ENCODE peak calls at places on chromosomes 5 and 9, in four cellular contexts. A, X, P and N are unnamed samples.

GRCh38 chr5:168401880-168402279 is 84.4 kb upstream of the RARS1 start:
- DNase-seq in A (no peak), X (no peak), P (peak), N (no peak)

GRCh38 chr5:168365581-168366081 is 74.2 kb downstream of the WWC1 start:
- DNase-seq in A (no peak), X (peak), P (peak), N (no peak)

GRCh38 chr9:100445903-100446549 is 19.1 kb downstream of the MSANTD3 start:
- DNase-seq in A (no peak), X (no peak), P (no peak), N (no peak)

GRCh38 chr5:63401434-63402046 is 560.7 kb downstream of the HTR1A start:
- DNase-seq in A (peak), X (peak), P (peak), N (peak)

GRCh38 chr9:126516936-126517750 is 96.6 kb upstream of the LMX1B start:
- DNase-seq in A (peak), X (no peak), P (peak), N (peak)

GRCh38 chr5:160697281-160697680 is 154.7 kb downstream of the ATP10B start:
- DNase-seq in A (no peak), X (no peak), P (no peak), N (no peak)

GRCh38 chr9:4238522-4238921 is 61.3 kb downstream of the GLIS3 start:
- DNase-seq in A (no peak), X (no peak), P (peak), N (no peak)

GRCh38 chr5:109246395-109246794 is 163.4 kb downstream of the PJA2 start:
- DNase-seq in A (no peak), X (no peak), P (no peak), N (no peak)

GRCh38 chr5:135214897-135215616 is 181.0 kb upstream of the PITX1 start:
- DNase-seq in A (no peak), X (no peak), P (no peak), N (no peak)

GRCh38 chr9:13728917-13729811 is 449.7 kb upstream of the MPDZ start:
- DNase-seq in A (no peak), X (no peak), P (peak), N (no peak)

GRCh38 chr5:36017622-36018021 is 26.4 kb upstream of the UGT3A1 start:
- DNase-seq in A (no peak), X (no peak), P (no peak), N (no peak)

GRCh38 chr9:112945620-112946208 is 55.0 kb upstream of the SLC46A2 start:
- DNase-seq in A (no peak), X (peak), P (no peak), N (no peak)
- TF ChIP-seq CTCF in A (peak), X (no peak), P (no peak), N (no peak)

DNA sequence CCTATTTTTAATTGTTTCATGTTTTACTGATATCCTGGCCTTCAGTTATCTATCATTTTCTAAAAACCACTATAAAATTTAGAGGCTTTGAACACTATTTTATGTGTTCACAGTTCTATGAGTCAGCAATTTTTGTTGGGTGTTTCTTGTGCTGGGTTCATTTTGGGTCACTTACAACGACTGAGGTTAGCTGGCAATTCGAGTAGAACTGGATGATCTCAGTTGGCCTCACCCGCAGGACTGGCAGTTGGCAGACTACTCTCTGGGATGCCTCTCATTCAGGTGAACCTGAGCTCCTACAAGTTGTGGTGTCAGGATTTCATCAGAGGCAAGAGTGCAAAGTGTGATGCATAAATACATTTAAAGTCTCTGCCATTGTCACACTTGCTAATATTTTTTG is 151.0 kb upstream of the PAPPA start:
- DNase-seq in A (no peak), X (no peak), P (peak), N (no peak)
- TF ChIP-seq CTCF in A (no peak), X (no peak), P (no peak), N (no peak)

GRCh38 chr5:78472469-78473106 is 112.2 kb downstream of the SCAMP1 start:
- DNase-seq in A (peak), X (no peak), P (peak), N (no peak)
- TF ChIP-seq CTCF in A (peak), X (no peak), P (peak), N (peak)

GRCh38 chr9:121563425-121563824 is 63.8 kb upstream of the GGTA1 start:
- DNase-seq in A (no peak), X (no peak), P (no peak), N (no peak)

GRCh38 chr9:121563881-121564460 is 64.3 kb upstream of the GGTA1 start:
- DNase-seq in A (no peak), X (no peak), P (no peak), N (no peak)

GRCh38 chr9:121560921-121561320 is 61.3 kb upstream of the GGTA1 start:
- DNase-seq in A (no peak), X (no peak), P (no peak), N (no peak)

GRCh38 chr9:121562261-121562780 is 62.7 kb upstream of the GGTA1 start:
- DNase-seq in A (no peak), X (no peak), P (peak), N (no peak)

DNA sequence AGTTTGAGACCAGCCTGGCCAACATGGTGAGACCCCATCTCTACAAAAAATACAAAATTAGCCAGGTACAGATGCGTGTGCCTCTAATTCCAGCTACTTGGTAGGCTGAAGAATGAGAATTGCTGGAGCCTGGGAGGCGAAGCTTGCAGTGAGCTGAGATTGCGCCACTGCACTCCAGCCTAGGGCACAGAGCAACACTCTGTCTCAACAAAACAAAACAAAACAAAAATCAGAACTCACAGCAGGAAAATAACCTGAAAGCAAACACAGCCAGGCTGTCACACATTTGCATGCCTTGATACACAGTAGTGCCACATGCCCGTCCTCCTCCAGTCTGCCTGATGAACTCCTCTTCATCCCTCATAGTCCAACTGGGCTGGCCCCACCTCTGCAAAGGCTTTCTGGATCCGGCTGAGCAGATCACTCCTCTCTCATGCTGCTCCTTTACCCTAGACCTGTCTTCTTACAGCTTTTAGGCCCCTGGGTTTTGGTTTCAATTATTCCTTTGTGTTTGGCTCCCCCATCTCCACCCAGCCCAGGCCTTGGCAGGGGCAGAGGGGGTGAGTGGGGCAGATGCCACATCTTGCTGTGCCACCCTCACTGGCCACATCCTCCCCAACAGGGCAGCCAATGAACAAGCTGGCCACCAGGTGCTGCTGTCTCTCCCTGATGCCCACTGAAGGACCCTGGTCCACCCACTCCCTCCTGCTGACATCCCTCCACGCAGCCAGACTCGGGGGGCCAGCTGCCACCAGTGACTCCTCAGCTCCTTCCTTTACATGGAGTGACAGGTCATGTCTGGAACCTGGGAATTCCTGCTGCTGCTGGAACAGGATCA is 62.0 kb upstream of the GGTA1 start:
- DNase-seq in A (no peak), X (no peak), P (no peak), N (no peak)
- TF ChIP-seq CTCF in A (no peak), X (no peak), P (peak), N (no peak)

DNA sequence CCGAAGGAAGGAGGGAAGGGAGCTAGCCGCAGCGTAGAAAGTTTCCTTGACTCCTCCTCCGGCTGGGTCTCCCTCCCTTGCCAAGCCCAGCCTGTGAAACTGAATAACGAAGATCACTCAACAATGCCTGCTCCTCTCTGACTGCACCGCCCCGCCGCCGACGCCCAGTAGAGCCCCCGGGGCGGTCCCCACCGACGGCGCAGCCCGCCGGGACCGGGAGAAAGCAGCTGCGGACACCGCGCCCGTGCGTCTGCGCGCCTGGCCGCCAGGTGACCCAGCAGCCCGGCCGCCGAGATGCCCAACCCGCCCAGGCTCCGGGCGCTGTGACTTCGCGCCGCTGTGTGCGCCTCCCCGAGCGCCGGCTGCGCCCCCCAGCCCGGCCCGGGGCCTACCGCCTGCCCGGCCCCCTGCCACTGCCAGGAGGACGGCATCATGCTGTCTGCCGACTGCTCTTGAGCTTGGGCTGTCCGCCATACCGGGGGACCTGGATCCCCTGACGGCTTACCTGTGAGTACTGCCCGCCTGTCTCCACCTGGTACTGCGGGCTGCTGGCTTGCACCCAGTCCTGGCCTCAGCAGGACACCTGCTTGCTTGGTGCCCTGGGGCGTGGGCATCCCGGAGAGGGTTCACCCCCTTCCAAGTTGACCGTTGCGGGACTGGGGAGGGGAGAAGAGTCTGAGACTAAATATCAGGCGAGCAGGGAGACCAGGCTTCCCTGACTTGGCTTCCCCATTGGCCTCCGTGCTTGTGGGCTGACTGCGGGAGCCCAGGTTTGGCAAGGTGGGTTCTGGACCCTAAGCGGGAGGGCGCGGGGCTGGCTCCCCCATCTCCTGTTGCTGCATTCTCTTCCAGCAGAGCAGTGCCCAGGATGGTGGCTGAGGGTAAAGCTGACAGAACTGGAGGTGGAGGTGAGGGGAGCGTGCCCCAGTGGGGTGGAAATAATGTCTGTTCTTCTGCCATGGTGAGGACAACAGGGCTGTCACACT is 26.2 kb upstream of the SPTLC1 start:
- DNase-seq in A (no peak), X (peak), P (peak), N (peak)
- TF ChIP-seq CTCF in A (no peak), X (no peak), P (peak), N (no peak)

GRCh38 chr9:128886211-128886826 is 4.4 kb downstream of the LRRC8A start:
- DNase-seq in A (no peak), X (no peak), P (peak), N (no peak)
- TF ChIP-seq CTCF in A (no peak), X (no peak), P (no peak), N (no peak)

DNA sequence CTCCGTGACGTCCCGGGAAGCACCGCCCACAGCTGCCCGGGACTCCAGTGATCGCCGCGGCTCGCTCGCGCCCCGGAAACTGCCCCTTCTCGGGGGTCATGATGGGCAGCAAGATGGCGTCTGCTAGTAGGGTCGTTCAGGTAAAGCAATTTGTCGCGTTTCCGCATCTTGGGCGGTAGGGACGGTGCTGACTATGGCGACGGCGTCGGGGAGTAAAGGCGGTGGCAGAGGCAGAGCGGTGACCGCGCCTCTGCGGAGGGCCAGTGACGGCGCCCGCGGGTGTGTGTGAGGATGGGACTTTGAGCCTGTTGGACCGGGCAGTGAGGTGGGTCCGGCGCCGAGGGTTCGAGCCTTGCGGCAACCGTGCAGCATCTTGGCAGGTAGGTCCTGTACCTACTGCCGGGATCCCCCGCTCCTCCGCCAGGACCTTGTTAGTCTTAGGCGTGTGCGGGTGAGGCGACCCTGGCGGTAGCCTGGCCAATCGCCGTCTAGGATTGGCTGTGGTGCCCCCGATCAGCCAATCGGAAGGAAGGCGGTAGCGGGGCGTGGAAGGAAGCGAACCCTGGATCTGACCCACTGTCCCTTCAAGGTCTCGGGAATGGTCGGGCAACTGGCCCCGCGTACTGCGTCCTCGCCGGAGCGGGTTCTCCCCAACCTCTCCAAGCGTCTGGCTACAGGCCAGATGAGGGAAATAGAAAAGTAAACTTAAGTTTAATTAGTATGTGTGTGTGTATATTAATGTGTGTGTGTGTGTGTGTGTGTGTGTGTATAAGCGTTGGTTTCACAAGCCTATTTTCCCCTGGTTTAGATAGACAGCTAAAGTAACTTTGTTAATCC is 16.7 kb upstream of the CDK7 start:
- DNase-seq in A (peak), X (peak), P (peak), N (peak)
- TF ChIP-seq CTCF in A (no peak), X (no peak), P (peak), N (no peak)

DNA sequence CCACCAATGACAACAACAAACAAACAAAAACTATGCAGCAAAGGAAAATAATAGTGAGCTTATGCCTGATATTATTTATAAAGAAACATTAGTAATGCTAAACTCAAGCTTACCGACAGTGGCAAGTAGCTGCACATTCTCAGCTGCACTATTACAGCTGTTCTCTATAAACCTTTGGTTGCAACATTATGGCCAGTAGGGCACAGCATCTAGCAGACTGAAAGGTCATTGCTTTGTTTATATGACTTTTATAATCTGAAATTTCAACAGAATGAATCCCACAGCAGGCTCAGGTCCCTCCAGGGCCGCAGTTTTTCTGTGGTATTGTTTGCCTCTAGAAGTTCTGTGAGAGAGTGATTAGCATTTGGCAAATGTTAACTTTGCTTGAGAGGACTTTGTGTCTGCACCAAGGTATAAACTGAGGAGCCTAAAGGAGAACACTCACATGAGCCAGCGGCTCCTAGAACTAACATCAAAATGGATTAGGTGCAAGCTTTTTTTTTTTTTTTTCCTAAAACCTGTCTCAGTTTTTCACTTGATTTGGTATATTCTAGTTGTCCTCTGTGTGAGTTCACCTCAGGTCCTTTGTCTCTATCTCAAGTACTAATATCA is 58.3 kb downstream of the IZUMO3 start:
- DNase-seq in A (no peak), X (no peak), P (no peak), N (no peak)
- TF ChIP-seq CTCF in A (no peak), X (no peak), P (no peak), N (no peak)

DNA sequence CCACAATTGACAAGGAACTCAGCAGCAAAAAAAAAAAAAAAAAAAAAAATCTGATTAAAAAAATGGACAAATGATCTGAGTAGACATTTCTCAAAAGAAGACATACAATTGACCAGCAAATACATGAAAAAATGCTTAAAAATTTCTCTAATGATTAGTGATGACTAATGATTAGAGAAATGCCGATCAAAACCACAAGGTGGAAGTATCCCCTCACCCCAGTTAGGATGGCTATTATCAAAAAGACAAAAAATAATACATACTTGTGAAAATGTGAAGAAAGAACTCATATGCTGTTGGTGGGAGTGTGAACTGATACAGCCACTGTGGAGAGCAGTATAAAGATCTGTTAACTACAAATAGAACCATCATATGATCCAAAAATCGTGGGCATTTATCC is 245.3 kb downstream of the OSTF1 start:
- DNase-seq in A (no peak), X (no peak), P (no peak), N (no peak)
- TF ChIP-seq CTCF in A (peak), X (no peak), P (no peak), N (no peak)

DNA sequence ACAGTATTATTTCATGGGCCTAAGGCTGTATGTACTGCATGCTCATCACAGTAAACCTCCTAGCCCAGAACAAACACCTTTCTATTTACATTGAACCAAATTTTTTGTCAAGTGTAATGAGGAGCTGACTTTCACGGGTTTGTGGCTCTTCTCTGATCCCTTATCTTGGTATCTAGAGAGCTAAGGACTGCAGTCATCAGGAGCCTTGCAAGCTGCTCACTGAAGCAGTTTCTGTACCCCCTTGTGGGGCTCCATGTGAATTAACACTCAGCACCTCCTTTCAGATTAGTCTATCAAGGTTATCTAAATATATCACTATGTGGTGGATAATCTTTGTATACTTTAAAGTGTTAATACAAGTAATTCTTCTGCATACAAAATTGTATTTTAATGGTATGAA is 108.2 kb downstream of the AUH start:
- DNase-seq in A (peak), X (no peak), P (peak), N (no peak)
- TF ChIP-seq CTCF in A (peak), X (no peak), P (peak), N (no peak)